ENCODE peak calls at places on chromosome 15, in five cellular contexts. G is ovary, Q is aorta, I is fibroblast of lung, H is A549. O is an unnamed sample.

GRCh38 chr15:89486726-89487050 is 9.7 kb downstream of the RHCG start:
- DNase-seq in G (no peak), H (no peak), Q (peak), I (no peak), O (peak)

GRCh38 chr15:70118599-70118998 is 20.9 kb upstream of the TLE3 start:
- DNase-seq in I (no peak), Q (no peak), G (no peak), H (no peak), O (no peak)

GRCh38 chr15:40192942-40193341 is 32.1 kb downstream of the BUB1B start:
- DNase-seq in G (no peak), H (no peak), I (peak), Q (no peak), O (no peak)

GRCh38 chr15:34049096-34049495 is 10.1 kb upstream of the AVEN start:
- DNase-seq in H (no peak), G (no peak), Q (no peak), I (peak), O (no peak)

GRCh38 chr15:85010472-85011209 is 29.0 kb downstream of the PDE8A start:
- DNase-seq in G (no peak), Q (no peak), H (no peak), I (peak), O (peak)

GRCh38 chr15:54082836-54083492 is 104.7 kb downstream of the UNC13C start:
- DNase-seq in Q (no peak), H (no peak), I (peak), G (no peak), O (peak)

GRCh38 chr15:51267047-51267713 is 71.2 kb downstream of the CYP19A1 start:
- DNase-seq in G (no peak), H (no peak), Q (peak), I (no peak), O (peak)

GRCh38 chr15:88833688-88834087 is 30.5 kb downstream of the ACAN start:
- DNase-seq in H (no peak), I (no peak), Q (no peak), G (no peak), O (no peak)

GRCh38 chr15:68380456-68380855 is 51.5 kb downstream of the ITGA11 start:
- DNase-seq in H (no peak), I (no peak), Q (no peak), G (no peak), O (no peak)

GRCh38 chr15:94263341-94264273 is 32.2 kb downstream of the MCTP2 start:
- DNase-seq in G (no peak), Q (no peak), I (peak), H (no peak), O (no peak)

GRCh38 chr15:63296195-63296594 is 18.8 kb downstream of the APH1B start:
- DNase-seq in H (no peak), G (no peak), I (no peak), Q (no peak), O (no peak)

GRCh38 chr15:100686021-100686724 is 83.8 kb downstream of the ASB7 start:
- DNase-seq in Q (no peak), G (peak), I (no peak), H (no peak), O (no peak)

GRCh38 chr15:48012191-48012590 is 108.6 kb upstream of the SLC24A5 start:
- DNase-seq in Q (no peak), H (no peak), G (no peak), I (no peak), O (no peak)

GRCh38 chr15:48021336-48022086 is 99.3 kb upstream of the SLC24A5 start:
- DNase-seq in G (no peak), H (no peak), I (no peak), Q (no peak), O (no peak)

GRCh38 chr15:48016865-48017264 is 103.9 kb upstream of the SLC24A5 start:
- DNase-seq in G (no peak), I (no peak), Q (no peak), H (no peak), O (no peak)

GRCh38 chr15:48020166-48020565 is 100.6 kb upstream of the SLC24A5 start:
- DNase-seq in G (no peak), I (no peak), H (no peak), Q (no peak), O (no peak)

GRCh38 chr15:48017747-48018146 is 103.0 kb upstream of the SLC24A5 start:
- DNase-seq in H (no peak), Q (no peak), G (no peak), I (no peak), O (no peak)
- H3K4me3 ChIP-seq in H (no peak), Q (no peak), G (no peak), I (no peak), O (no peak)

GRCh38 chr15:75688831-75689230 is 23.8 kb downstream of the CSPG4 start:
- DNase-seq in G (no peak), H (no peak), I (no peak), Q (no peak), O (no peak)
- H3K4me3 ChIP-seq in G (no peak), H (no peak), I (no peak), Q (no peak), O (no peak)

DNA sequence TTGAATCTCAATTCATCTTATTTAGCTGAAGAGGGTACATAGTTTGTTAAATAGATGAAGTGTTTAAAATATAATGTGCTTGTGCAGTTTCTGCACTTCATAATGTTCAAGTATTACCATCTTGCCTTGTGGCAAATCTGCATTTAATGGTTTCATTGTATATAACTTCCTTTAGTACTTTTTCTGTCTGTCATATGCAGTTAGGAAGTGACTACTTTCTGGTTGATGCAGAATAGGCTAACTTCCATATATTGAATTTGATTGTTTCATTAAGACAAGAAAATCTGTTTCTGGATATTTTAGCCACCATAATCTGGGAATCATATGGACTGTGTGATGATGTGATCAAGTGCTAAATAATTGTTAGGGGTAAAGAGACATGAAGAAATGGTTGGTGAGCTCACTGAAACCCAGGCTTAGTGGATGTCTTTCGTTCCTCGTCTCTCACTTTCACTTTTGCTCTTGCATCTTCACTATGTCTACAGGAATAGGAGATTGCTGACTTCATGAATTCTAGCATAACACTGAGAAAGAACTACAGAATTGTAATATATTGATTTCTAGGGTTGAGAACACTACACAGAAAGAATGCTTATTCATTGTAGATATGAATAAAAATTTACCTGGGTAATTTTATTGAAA is 3.5 kb upstream of the MNS1 start:
- DNase-seq in Q (no peak), I (peak), G (no peak), H (no peak), O (no peak)
- H3K4me3 ChIP-seq in Q (no peak), I (peak), G (no peak), H (no peak), O (no peak)

GRCh38 chr15:73050561-73051297 is 1.5 kb upstream of the NEO1 start:
- DNase-seq in G (no peak), I (no peak), Q (no peak), H (no peak), O (no peak)

GRCh38 chr15:73046073-73046472 is 6.2 kb upstream of the NEO1 start:
- DNase-seq in G (no peak), H (no peak), I (no peak), Q (no peak), O (no peak)

GRCh38 chr15:73048624-73049295 is 3.5 kb upstream of the NEO1 start:
- DNase-seq in G (no peak), I (no peak), Q (no peak), H (no peak), O (no peak)

GRCh38 chr15:73049564-73050215 is 2.6 kb upstream of the NEO1 start:
- DNase-seq in H (no peak), Q (no peak), I (no peak), G (no peak), O (no peak)

GRCh38 chr15:73047882-73048281 is 4.4 kb upstream of the NEO1 start:
- DNase-seq in I (no peak), Q (no peak), G (no peak), H (no peak), O (no peak)
- H3K4me3 ChIP-seq in I (no peak), Q (no peak), G (no peak), H (no peak), O (no peak)

GRCh38 chr15:92884459-92884812 is 15.7 kb upstream of the CHD2 start:
- DNase-seq in G (no peak), I (no peak), Q (no peak), H (no peak), O (no peak)

GRCh38 chr15:92886815-92887214 is 13.3 kb upstream of the CHD2 start:
- DNase-seq in G (no peak), I (no peak), H (no peak), Q (no peak), O (no peak)

GRCh38 chr15:92883643-92884458 is 16.3 kb upstream of the CHD2 start:
- DNase-seq in Q (no peak), I (peak), G (no peak), H (no peak), O (no peak)

GRCh38 chr15:92886229-92886628 is 13.9 kb upstream of the CHD2 start:
- DNase-seq in H (no peak), G (no peak), I (no peak), Q (no peak), O (no peak)

GRCh38 chr15:92884813-92885461 is 15.2 kb upstream of the CHD2 start:
- DNase-seq in G (no peak), H (no peak), I (peak), Q (no peak), O (no peak)
- H3K4me3 ChIP-seq in G (peak), H (peak), I (peak), Q (peak), O (peak)

GRCh38 chr15:25858952-25859760 is 4.0 kb downstream of the ATP10A start:
- DNase-seq in G (no peak), I (no peak), H (no peak), Q (no peak), O (peak)

GRCh38 chr15:25862469-25863066 is 559 bp downstream of the ATP10A start:
- DNase-seq in H (no peak), I (peak), G (no peak), Q (peak), O (peak)

GRCh38 chr15:25862087-25862468 is 1.0 kb downstream of the ATP10A start:
- DNase-seq in H (no peak), G (no peak), Q (peak), I (peak), O (no peak)

GRCh38 chr15:25860885-25861866 is 2.0 kb downstream of the ATP10A start:
- DNase-seq in Q (peak), G (no peak), I (no peak), H (no peak), O (no peak)

GRCh38 chr15:25859838-25860645 is 3.1 kb downstream of the ATP10A start:
- DNase-seq in I (peak), Q (peak), H (no peak), G (no peak), O (no peak)
- H3K4me3 ChIP-seq in I (no peak), Q (peak), H (no peak), G (no peak), O (no peak)

GRCh38 chr15:98596131-98596530 is 52.2 kb upstream of the IGF1R start:
- DNase-seq in Q (no peak), H (no peak), G (no peak), I (no peak), O (no peak)

GRCh38 chr15:98596885-98597343 is 51.4 kb upstream of the IGF1R start:
- DNase-seq in H (no peak), Q (no peak), G (no peak), I (peak), O (no peak)

GRCh38 chr15:98604983-98605382 is 43.4 kb upstream of the IGF1R start:
- DNase-seq in Q (no peak), G (no peak), I (no peak), H (no peak), O (no peak)

GRCh38 chr15:98597666-98598065 is 50.7 kb upstream of the IGF1R start:
- DNase-seq in Q (no peak), G (no peak), I (peak), H (no peak), O (peak)

GRCh38 chr15:98599911-98600685 is 48.2 kb upstream of the IGF1R start:
- DNase-seq in G (peak), Q (no peak), I (peak), H (no peak), O (peak)
- H3K4me3 ChIP-seq in G (peak), Q (peak), I (peak), H (peak), O (peak)